ENCODE peak calls at places on chromosomes 2 and 18, in seven cellular contexts. K is neuronal stem cell, F is mesenchymal stem cell, M is mesendoderm, P is H9, R is H1, D is trophoblast cell. E is an unnamed sample.

GRCh38 chr2:221410487-221410886 is 161.6 kb downstream of the EPHA4 start:
- DNase-seq in K (no peak), F (no peak), M (peak), P (no peak), R (no peak), D (peak), E (no peak)

GRCh38 chr18:5237723-5238370 is 40.8 kb upstream of the AKAIN1 start:
- DNase-seq in K (peak), F (peak), M (peak), P (peak), R (peak), D (peak), E (peak)

GRCh38 chr2:106982350-106982749 is 96.4 kb upstream of the ST6GAL2 start:
- DNase-seq in K (no peak), F (no peak), M (no peak), P (no peak), R (no peak), D (no peak), E (peak)

GRCh38 chr18:48800479-48800876 is 150.3 kb downstream of the SMAD7 start:
- DNase-seq in K (no peak), F (no peak), M (no peak), P (peak), R (peak), D (no peak), E (no peak)

GRCh38 chr2:231297108-231297908 is 98.2 kb upstream of the B3GNT7 start:
- DNase-seq in K (peak), F (peak), M (peak), P (peak), R (peak), D (peak), E (peak)

GRCh38 chr2:121211689-121212151 is 73.3 kb downstream of the TFCP2L1 start:
- DNase-seq in K (no peak), F (no peak), M (no peak), P (no peak), R (no peak), D (peak), E (no peak)

GRCh38 chr2:169999041-169999440 is 171.8 kb downstream of the UBR3 start:
- DNase-seq in K (no peak), F (no peak), M (no peak), P (no peak), R (no peak), D (no peak), E (no peak)

GRCh38 chr2:26285931-26286330 is 41.2 kb downstream of the HADHB start:
- DNase-seq in K (no peak), F (no peak), M (no peak), P (no peak), R (no peak), D (no peak), E (no peak)

GRCh38 chr2:197838036-197838435 is 33.6 kb downstream of the PLCL1 start:
- DNase-seq in K (no peak), F (peak), M (no peak), P (no peak), R (no peak), D (peak), E (peak)

GRCh38 chr2:132978840-132979239 is 308.8 kb upstream of the LYPD1 start:
- DNase-seq in K (no peak), F (no peak), M (no peak), P (no peak), R (no peak), D (no peak), E (no peak)

GRCh38 chr18:56489901-56490300 is 148.5 kb downstream of the TXNL1 start:
- DNase-seq in K (no peak), F (no peak), M (no peak), P (no peak), R (no peak), D (no peak), E (no peak)

GRCh38 chr18:68714356-68714706 is 577 bp downstream of the TMX3 start:
- DNase-seq in K (no peak), F (peak), M (peak), P (no peak), R (peak), D (peak), E (no peak)

GRCh38 chr2:29322011-29322410 is 206.8 kb downstream of the CLIP4 start:
- DNase-seq in K (no peak), F (no peak), M (no peak), P (no peak), R (no peak), D (no peak), E (no peak)

GRCh38 chr2:128986867-128987268 is 668.2 kb upstream of the HS6ST1 start:
- DNase-seq in K (no peak), F (no peak), M (no peak), P (no peak), R (no peak), D (no peak), E (no peak)

GRCh38 chr2:9774266-9774665 is 69.0 kb upstream of the TAF1B start:
- DNase-seq in K (no peak), F (no peak), M (no peak), P (no peak), R (no peak), D (no peak), E (no peak)

GRCh38 chr2:103161456-103162289 is 399.8 kb downstream of the TMEM182 start:
- DNase-seq in K (peak), F (peak), M (peak), P (no peak), R (no peak), D (peak), E (peak)

GRCh38 chr2:67650292-67651133 is 253.4 kb downstream of the ETAA1 start:
- DNase-seq in K (peak), F (peak), M (peak), P (peak), R (peak), D (peak), E (peak)

GRCh38 chr2:150125188-150125587 is 362.3 kb downstream of the RND3 start:
- DNase-seq in K (no peak), F (peak), M (no peak), P (no peak), R (no peak), D (no peak), E (no peak)

GRCh38 chr2:43104763-43105162 is 121.6 kb downstream of the ZFP36L2 start:
- DNase-seq in K (no peak), F (no peak), M (no peak), P (no peak), R (no peak), D (no peak), E (no peak)

GRCh38 chr2:74966893-74967292 is 8.4 kb downstream of the POLE4 start:
- DNase-seq in K (no peak), F (no peak), M (no peak), P (no peak), R (no peak), D (no peak), E (no peak)
- H3K23ac ChIP-seq in K (no peak), F (no peak), M (no peak), P (no peak), R (no peak), D (no peak), E (no peak)

GRCh38 chr18:75199327-75199726 is 9.6 kb downstream of the PTGR3 start:
- DNase-seq in K (no peak), F (no peak), M (no peak), P (no peak), R (no peak), D (no peak), E (peak)

GRCh38 chr18:75201273-75201898 is 7.6 kb downstream of the PTGR3 start:
- DNase-seq in K (no peak), F (no peak), M (no peak), P (no peak), R (no peak), D (no peak), E (no peak)

GRCh38 chr18:75200644-75201272 is 8.2 kb downstream of the PTGR3 start:
- DNase-seq in K (no peak), F (no peak), M (no peak), P (no peak), R (no peak), D (no peak), E (no peak)

GRCh38 chr18:75200071-75200470 is 8.9 kb downstream of the PTGR3 start:
- DNase-seq in K (no peak), F (no peak), M (no peak), P (no peak), R (no peak), D (no peak), E (no peak)

DNA sequence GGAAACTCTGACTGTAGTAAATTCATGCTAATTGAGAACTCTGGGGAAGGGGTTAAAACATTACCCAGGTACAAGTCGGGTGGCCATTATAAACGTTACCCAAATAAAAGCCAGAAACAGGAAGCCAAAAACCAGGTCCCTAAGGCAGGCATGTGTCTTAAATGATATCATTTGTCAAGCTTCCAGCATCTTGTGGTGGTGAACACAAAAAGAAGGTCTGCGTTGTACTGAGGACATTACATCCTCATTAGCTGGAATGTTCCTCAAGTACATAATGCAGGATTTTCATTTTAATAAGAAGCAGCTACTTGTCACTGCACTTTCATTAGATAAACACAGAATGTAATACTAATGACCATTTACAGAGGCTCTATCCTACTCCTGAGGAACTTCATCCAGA is 10.9 kb downstream of the PTGR3 start:
- DNase-seq in K (no peak), F (no peak), M (no peak), P (no peak), R (no peak), D (no peak), E (peak)
- H3K23ac ChIP-seq in K (no peak), F (no peak), M (no peak), P (no peak), R (no peak), D (no peak), E (peak)

GRCh38 chr2:217184242-217184641 is 324.4 kb upstream of the TNP1 start:
- DNase-seq in K (no peak), F (no peak), M (no peak), P (no peak), R (no peak), D (peak), E (peak)
- H3K23ac ChIP-seq in K (no peak), F (no peak), M (no peak), P (no peak), R (no peak), D (no peak), E (no peak)

DNA sequence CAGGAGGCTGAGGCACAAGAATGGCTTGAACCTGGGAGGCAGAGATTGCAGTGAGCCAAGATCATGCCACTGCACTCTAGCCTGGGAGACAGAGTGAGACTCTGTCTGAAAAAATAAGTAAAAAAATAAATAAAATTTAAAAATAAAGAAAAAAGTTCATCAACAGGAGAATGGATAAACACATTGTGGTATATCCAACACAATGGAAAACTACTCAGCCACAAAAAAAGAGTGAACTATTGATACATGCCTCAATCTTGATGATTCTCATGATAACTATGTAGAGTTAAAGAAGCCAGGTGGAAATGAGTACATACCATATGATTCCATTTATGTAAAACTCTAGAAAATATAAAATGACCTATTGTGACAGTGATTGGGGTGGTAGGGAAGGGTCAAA is 124.3 kb upstream of the AQP4 start:
- DNase-seq in K (no peak), F (no peak), M (no peak), P (no peak), R (no peak), D (no peak), E (no peak)
- H3K23ac ChIP-seq in K (no peak), F (no peak), M (no peak), P (no peak), R (no peak), D (no peak), E (no peak)

GRCh38 chr2:85852078-85852790 is 36.6 kb downstream of the ST3GAL5 start:
- DNase-seq in K (no peak), F (no peak), M (no peak), P (no peak), R (no peak), D (no peak), E (no peak)
- H3K23ac ChIP-seq in K (no peak), F (no peak), M (no peak), P (no peak), R (no peak), D (no peak), E (no peak)

GRCh38 chr2:60047944-60048525 is 505.4 kb downstream of the BCL11A start:
- DNase-seq in K (no peak), F (no peak), M (no peak), P (no peak), R (no peak), D (no peak), E (no peak)

GRCh38 chr2:60045461-60045860 is 508.0 kb downstream of the BCL11A start:
- DNase-seq in K (no peak), F (no peak), M (no peak), P (no peak), R (no peak), D (peak), E (no peak)

GRCh38 chr2:60051991-60052390 is 501.5 kb downstream of the BCL11A start:
- DNase-seq in K (no peak), F (no peak), M (no peak), P (no peak), R (no peak), D (no peak), E (no peak)

GRCh38 chr2:60046529-60046928 is 506.9 kb downstream of the BCL11A start:
- DNase-seq in K (no peak), F (no peak), M (no peak), P (no peak), R (no peak), D (peak), E (no peak)

DNA sequence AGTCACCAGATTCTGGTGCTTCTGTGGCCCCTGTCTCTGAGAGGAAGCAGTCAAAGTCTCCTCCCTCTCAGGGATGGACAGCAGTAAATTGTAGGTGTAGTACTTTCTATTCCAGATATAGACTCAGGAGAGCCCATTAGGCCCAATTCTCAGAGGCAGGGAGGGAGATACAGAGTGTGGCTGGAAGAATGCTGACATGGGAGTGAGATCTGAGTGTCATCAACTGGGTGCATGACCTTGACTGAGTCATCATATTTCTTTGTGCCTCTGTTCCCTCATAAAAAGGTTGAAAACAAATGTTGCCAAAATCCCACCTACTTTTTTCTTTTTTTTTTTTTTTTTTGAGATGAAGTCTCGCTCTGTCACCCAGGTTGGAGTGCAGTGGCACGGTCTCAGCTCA is 506.1 kb downstream of the BCL11A start:
- DNase-seq in K (no peak), F (no peak), M (no peak), P (no peak), R (no peak), D (no peak), E (no peak)
- H3K23ac ChIP-seq in K (no peak), F (no peak), M (no peak), P (no peak), R (no peak), D (no peak), E (no peak)

GRCh38 chr2:2798337-2798736 is 467.3 kb upstream of the MYT1L start:
- DNase-seq in K (no peak), F (no peak), M (no peak), P (no peak), R (no peak), D (no peak), E (no peak)

GRCh38 chr2:2800001-2800400 is 468.9 kb upstream of the MYT1L start:
- DNase-seq in K (no peak), F (no peak), M (no peak), P (no peak), R (no peak), D (no peak), E (no peak)

GRCh38 chr2:2799151-2799697 is 468.1 kb upstream of the MYT1L start:
- DNase-seq in K (no peak), F (no peak), M (no peak), P (no peak), R (no peak), D (no peak), E (no peak)

GRCh38 chr2:2796207-2796606 is 465.1 kb upstream of the MYT1L start:
- DNase-seq in K (no peak), F (no peak), M (no peak), P (peak), R (no peak), D (no peak), E (no peak)

GRCh38 chr2:2797797-2798196 is 466.7 kb upstream of the MYT1L start:
- DNase-seq in K (no peak), F (no peak), M (no peak), P (no peak), R (no peak), D (no peak), E (no peak)
- H3K23ac ChIP-seq in K (no peak), F (no peak), M (no peak), P (no peak), R (no peak), D (no peak), E (no peak)

DNA sequence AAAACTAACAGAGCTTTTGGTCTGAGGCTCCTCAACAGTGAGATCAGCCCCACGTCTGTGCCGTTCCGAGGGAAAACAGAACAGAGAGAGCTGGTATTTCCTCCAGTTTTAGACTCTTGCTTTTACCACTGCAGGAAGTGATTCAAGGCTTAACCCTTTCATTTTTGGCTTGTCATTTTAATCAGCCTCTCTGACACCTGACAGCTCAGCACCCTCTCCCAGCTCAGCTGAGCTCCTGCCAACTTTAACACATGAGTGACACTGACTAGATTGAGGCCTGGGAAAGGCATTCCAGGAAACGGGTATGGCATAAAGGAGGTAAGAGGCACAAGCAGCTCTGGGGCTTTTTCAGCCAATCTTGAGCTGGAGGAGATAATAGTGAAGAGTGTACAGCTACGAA is 239.4 kb upstream of the SKOR2 start:
- DNase-seq in K (no peak), F (no peak), M (no peak), P (no peak), R (no peak), D (no peak), E (no peak)
- H3K23ac ChIP-seq in K (no peak), F (no peak), M (no peak), P (no peak), R (no peak), D (no peak), E (no peak)

DNA sequence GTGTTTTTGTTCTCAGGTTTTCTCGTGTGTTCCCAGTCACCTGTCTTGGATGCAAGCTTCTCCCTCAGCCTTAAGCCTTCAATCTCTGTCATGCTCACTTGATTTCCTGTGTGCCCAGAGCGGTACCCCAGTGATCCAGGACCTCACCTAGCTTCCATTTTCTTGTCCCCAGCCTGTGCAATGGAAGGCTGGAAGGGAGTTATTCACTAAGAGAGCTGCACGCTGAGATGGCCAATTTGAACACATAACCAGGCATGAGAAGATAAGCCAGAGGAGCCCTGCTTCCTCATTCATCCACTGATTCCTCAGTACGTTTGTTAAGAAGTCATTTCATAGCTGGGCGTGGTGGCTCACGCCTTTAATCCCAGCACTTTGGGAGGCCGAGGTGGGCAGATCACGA is 130.8 kb upstream of the SERPINE2 start:
- DNase-seq in K (no peak), F (no peak), M (no peak), P (no peak), R (no peak), D (no peak), E (no peak)
- H3K23ac ChIP-seq in K (no peak), F (no peak), M (no peak), P (no peak), R (no peak), D (no peak), E (no peak)